ENCODE peak calls at places on chromosomes 13 and 19, in five cellular contexts. H is H1, F is tibial artery, A is tibial nerve, K is IMR-90. W is an unnamed sample.

GRCh38 chr13:57425531-57425930 is 206.0 kb upstream of the PCDH17 start:
- DNase-seq in H (no peak), F (no peak), A (no peak), K (no peak), W (no peak)

GRCh38 chr19:14413765-14414171 is 5.4 kb downstream of the DDX39A start:
- DNase-seq in H (no peak), F (no peak), A (no peak), K (peak; percentile 50), W (no peak)

GRCh38 chr19:554817-555216 is 11.0 kb downstream of the GZMM start:
- DNase-seq in H (no peak), F (no peak), A (no peak), K (no peak), W (no peak)

GRCh38 chr13:95221991-95222732 is 79.1 kb downstream of the ABCC4 start:
- DNase-seq in H (peak; percentile 40), F (no peak), A (no peak), K (no peak), W (no peak)

GRCh38 chr19:6204866-6205723 is 69.6 kb downstream of the ACSBG2 start:
- DNase-seq in H (no peak), F (no peak), A (no peak), K (no peak), W (no peak)

GRCh38 chr13:96700657-96701056 is 293.6 kb downstream of the OXGR1 start:
- DNase-seq in H (no peak), F (no peak), A (no peak), K (no peak), W (no peak)

GRCh38 chr13:97278395-97279078 is 56.4 kb downstream of the MBNL2 start:
- DNase-seq in H (no peak), F (no peak), A (no peak), K (no peak), W (no peak)

GRCh38 chr19:6108721-6109633 is 1.3 kb downstream of the RFX2 start:
- DNase-seq in H (peak; percentile 54), F (peak; percentile 75), A (peak; percentile 43), K (peak; percentile 66), W (peak; percentile 39)

GRCh38 chr19:56119585-56119978 is 1.5 kb downstream of the ZNF787 start:
- DNase-seq in H (no peak), F (no peak), A (no peak), K (peak; percentile 44), W (no peak)

GRCh38 chr13:102236830-102237621 is 164.8 kb downstream of the FGF14 start:
- DNase-seq in H (no peak), F (no peak), A (no peak), K (no peak), W (no peak)

GRCh38 chr19:48997972-48998371 is 4.3 kb downstream of the RUVBL2 start:
- DNase-seq in H (peak; percentile 93), F (no peak), A (no peak), K (peak; percentile 45), W (peak; percentile 79)

GRCh38 chr19:48090281-48090802 is 20.3 kb downstream of the PLA2G4C start:
- DNase-seq in H (no peak), F (no peak), A (no peak), K (no peak), W (no peak)

GRCh38 chr13:105502193-105502592 is 1033.3 kb downstream of the EFNB2 start:
- DNase-seq in H (no peak), F (no peak), A (no peak), K (no peak), W (no peak)

GRCh38 chr13:48192536-48192935 is 40.5 kb upstream of the ITM2B start:
- DNase-seq in H (no peak), F (no peak), A (no peak), K (no peak), W (no peak)

GRCh38 chr13:101942535-101943157 is 459.2 kb downstream of the FGF14 start:
- DNase-seq in H (no peak), F (no peak), A (no peak), K (no peak), W (no peak)

GRCh38 chr19:45485301-45486077 is 11.4 kb downstream of the RTN2 start:
- DNase-seq in H (peak; percentile 100), F (peak; percentile 100), A (peak; percentile 98), K (peak; percentile 90), W (peak; percentile 98)

GRCh38 chr13:30235206-30235605 is 72.1 kb downstream of the KATNAL1 start:
- DNase-seq in H (no peak), F (no peak), A (no peak), K (no peak), W (no peak)

GRCh38 chr19:55027472-55028337 is 10.4 kb downstream of the GP6 start:
- DNase-seq in H (no peak), F (no peak), A (no peak), K (no peak), W (no peak)

GRCh38 chr19:32830231-32831014 is 39.1 kb downstream of the SLC7A9 start:
- DNase-seq in H (no peak), F (no peak), A (no peak), K (peak; percentile 55), W (no peak)

GRCh38 chr19:54448037-54448773 is 794 bp upstream of the LENG8 start:
- DNase-seq in H (peak; percentile 62), F (peak; percentile 61), A (peak; percentile 33), K (peak; percentile 68), W (peak; percentile 64)

GRCh38 chr13:44174769-44175425 is 198.7 kb upstream of the SERP2 start:
- DNase-seq in H (no peak), F (no peak), A (no peak), K (peak; percentile 76), W (peak; percentile 61)

GRCh38 chr19:49200238-49200862 is 42.8 kb downstream of the TRPM4 start:
- DNase-seq in H (no peak), F (no peak), A (no peak), K (no peak), W (peak; percentile 55)

GRCh38 chr13:109095126-109095525 is 465.7 kb downstream of the MYO16 start:
- DNase-seq in H (no peak), F (no peak), A (no peak), K (no peak), W (no peak)

GRCh38 chr19:45123440-45123850 is 30.5 kb downstream of the PPP1R37 start:
- DNase-seq in H (no peak), F (no peak), A (no peak), K (no peak), W (peak; percentile 66)

GRCh38 chr13:29937836-29938235 is 87.4 kb upstream of the UBL3 start:
- DNase-seq in H (no peak), F (no peak), A (no peak), K (no peak), W (no peak)

GRCh38 chr13:80070024-80070703 is 270.8 kb downstream of the SPRY2 start:
- DNase-seq in H (no peak), F (no peak), A (no peak), K (no peak), W (no peak)

GRCh38 chr19:13298565-13299481 is 148.6 kb downstream of the IER2 start:
- DNase-seq in H (no peak), F (no peak), A (no peak), K (no peak), W (no peak)

GRCh38 chr13:20901668-20902437 is 693 bp downstream of the XPO4 start:
- DNase-seq in H (no peak), F (no peak), A (no peak), K (peak; percentile 13), W (peak; percentile 71)

GRCh38 chr13:30158774-30159445 is 148.4 kb downstream of the KATNAL1 start:
- DNase-seq in H (no peak), F (no peak), A (peak; percentile 32), K (peak; percentile 71), W (no peak)

GRCh38 chr13:23969672-23970071 is 72.4 kb upstream of the C1QTNF9B start:
- DNase-seq in H (no peak), F (no peak), A (no peak), K (peak; percentile 56), W (peak; percentile 92)

GRCh38 chr13:45372189-45373115 is 31.5 kb upstream of the TPT1 start:
- DNase-seq in H (no peak), F (no peak), A (no peak), K (peak; percentile 15), W (no peak)

GRCh38 chr13:38325426-38325825 is 24.2 kb upstream of the UFM1 start:
- DNase-seq in H (no peak), F (no peak), A (no peak), K (no peak), W (no peak)

DNA sequence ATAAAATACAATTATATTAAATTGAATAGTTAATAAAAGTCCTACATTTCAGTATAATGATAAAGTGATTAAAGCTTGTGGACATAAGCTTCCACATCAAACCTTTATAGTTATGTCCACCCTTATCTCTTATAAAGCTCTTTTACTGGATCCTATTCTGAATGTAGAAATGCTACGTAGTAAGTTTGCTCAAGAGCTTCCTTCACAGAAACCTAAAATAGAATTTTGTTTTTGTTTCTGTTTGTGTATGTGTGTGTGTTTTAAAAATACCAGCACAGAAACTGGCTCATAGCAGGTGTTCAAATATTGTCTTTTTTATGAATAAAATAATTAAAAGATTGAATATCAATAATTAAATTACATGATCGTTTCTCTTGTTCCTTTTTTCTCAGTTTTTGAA is 21.0 kb upstream of the UFM1 start:
- DNase-seq in H (no peak), F (no peak), A (no peak), K (no peak), W (no peak)
- H3K4me3 ChIP-seq in H (no peak overlapping the region), F (no peak overlapping the region), A (no peak overlapping the region), K (no peak overlapping the region), W (no peak overlapping the region)

DNA sequence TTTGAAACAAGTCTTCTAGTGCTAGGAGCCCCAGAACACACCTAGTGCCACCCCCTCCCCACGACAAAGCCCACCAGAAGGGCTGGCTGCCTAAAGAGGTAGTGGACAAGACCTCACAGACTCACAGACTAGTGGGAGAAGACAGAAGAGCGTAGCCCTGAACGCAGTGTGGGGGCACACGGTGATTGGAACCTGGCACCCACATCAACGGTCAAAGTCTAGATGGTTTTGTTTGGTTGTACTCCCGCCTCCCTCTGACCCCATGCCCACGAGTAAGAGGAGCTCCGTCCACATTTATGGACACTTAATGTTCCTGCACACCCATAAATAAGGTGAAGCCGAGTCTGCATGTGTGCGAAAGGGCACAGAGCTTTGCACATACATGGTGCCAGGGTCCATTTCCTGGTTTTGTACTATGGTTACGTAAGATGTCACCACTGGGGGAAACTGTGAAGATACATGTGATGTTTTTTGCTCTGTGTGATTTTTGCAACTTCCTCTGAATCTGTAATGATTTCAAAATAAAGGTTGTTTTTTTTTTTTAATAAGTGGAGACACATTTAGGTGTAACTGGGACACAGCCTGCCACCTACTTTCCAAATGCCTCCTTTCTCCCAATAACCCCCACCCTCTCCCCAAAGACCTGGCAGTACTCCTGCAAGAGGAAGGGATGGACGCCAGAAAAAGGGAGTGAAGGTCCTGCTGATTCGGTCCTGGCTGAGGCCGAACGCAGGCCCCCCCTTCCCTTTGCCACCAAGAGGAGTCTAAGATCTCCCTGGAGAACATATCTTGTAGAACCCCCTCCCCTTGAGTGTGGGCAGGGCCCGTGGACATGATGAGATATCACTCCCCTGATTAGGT is 72.8 kb downstream of the GNG7 start:
- DNase-seq in H (no peak), F (no peak), A (no peak), K (no peak), W (no peak)
- TF ChIP-seq CTCF in H (no peak), F (no peak), A (no peak), K (no peak), W (no peak)

GRCh38 chr19:35117017-35117570 is 1.5 kb downstream of the FXYD3 start:
- DNase-seq in H (no peak), F (no peak), A (no peak), K (no peak), W (no peak)
- H3K4me1 ChIP-seq in H (peaks cover 8% of the 10 kb centered on the region), F (peaks cover 33% of the 10 kb centered on the region), A (peaks cover 93% of the 10 kb centered on the region), K (no peaks in the 10 kb centered on the region), W (peaks cover 31% of the 10 kb centered on the region)

DNA sequence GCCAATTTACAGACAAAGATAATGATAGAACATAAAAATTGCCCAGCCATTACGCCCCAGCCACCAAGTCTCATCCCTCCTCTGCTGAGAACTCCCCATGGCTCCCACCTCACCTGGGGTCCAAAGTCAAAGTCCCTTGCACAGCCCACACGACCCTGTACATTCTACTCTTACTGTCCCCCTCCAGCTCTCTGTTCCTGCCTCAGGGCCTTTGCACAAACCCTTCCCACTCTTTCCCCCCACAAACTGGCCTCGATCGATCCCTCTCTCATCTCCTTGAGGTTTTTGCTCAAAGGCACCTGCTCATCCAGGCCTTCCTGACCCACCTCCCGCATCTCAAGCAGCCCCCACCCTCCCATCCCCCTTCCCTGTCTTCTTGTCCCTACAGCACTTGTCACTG is 1.3 kb downstream of the DOCK6 start:
- DNase-seq in H (no peak), F (no peak), A (no peak), K (no peak), W (no peak)
- H3K4me3 ChIP-seq in H (peak overlapping the region; percentile 39), F (peak overlapping the region; percentile 96), A (peak overlapping the region; percentile 98), K (no peak overlapping the region), W (no peak overlapping the region)